ENCODE peak calls at places on chromosomes 11 and 22, in nine cellular contexts. K, B, R, Q, P, T, M, H and O are unnamed samples.
A peak's percentile ranks its signal among the peaks of the same experiment; 100 is the strongest.

GRCh38 chr11:61353109-61354067 is 8.3 kb downstream of the CYB561A3 start:
- DNase-seq in T (no peak), B (peak; percentile 85), M (no peak), P (no peak), R (no peak), K (no peak), Q (no peak), H (no peak), O (no peak)

GRCh38 chr11:110903830-110904229 is 191.6 kb upstream of the ARHGAP20 start:
- DNase-seq in P (no peak), H (peak; percentile 75), Q (no peak), K (no peak), B (no peak), M (peak; percentile 32), T (no peak), R (no peak), O (peak; percentile 36)

GRCh38 chr11:66338276-66339162 is 2.3 kb upstream of the RIN1 start:
- DNase-seq in Q (no peak), M (no peak), B (peak; percentile 62), T (no peak), H (no peak), R (no peak), P (no peak), K (no peak), O (no peak)

GRCh38 chr22:45867118-45867905 is 109.7 kb downstream of the WNT7B start:
- DNase-seq in R (no peak), M (no peak), Q (no peak), P (no peak), T (no peak), K (peak; percentile 23), B (peak; percentile 43), H (no peak), O (peak; percentile 41)

GRCh38 chr11:82930229-82930628 is 28.7 kb downstream of the DDIAS start:
- DNase-seq in H (no peak), K (no peak), M (no peak), Q (no peak), B (no peak), T (no peak), R (no peak), P (no peak), O (no peak)

GRCh38 chr11:62592989-62593421 is 1.7 kb upstream of the TUT1 start:
- DNase-seq in B (no peak), M (no peak), K (no peak), P (no peak), Q (no peak), R (no peak), T (no peak), H (no peak), O (no peak)

GRCh38 chr11:76664578-76665061 is 5.9 kb downstream of the LRRC32 start:
- DNase-seq in B (peak; percentile 85), R (no peak), P (no peak), T (peak; percentile 70), H (no peak), M (no peak), Q (no peak), K (no peak), O (no peak)

GRCh38 chr22:46797355-46797754 is 34.9 kb downstream of the TBC1D22A start:
- DNase-seq in M (peak; percentile 39), B (peak; percentile 72), T (peak; percentile 26), H (peak; percentile 55), Q (no peak), K (no peak), R (no peak), P (no peak), O (peak; percentile 40)

GRCh38 chr22:17103351-17103750 is 17.8 kb downstream of the TMEM121B start:
- DNase-seq in R (no peak), B (peak; percentile 40), K (no peak), P (no peak), T (no peak), M (no peak), H (no peak), Q (no peak), O (no peak)

GRCh38 chr11:33475999-33476398 is 218.8 kb downstream of the HIPK3 start:
- DNase-seq in B (no peak), H (peak; percentile 57), M (peak; percentile 58), K (peak; percentile 29), Q (no peak), P (peak; percentile 53), R (no peak), T (no peak), O (peak; percentile 43)

GRCh38 chr22:36330655-36331305 is 57.0 kb downstream of the MYH9 start:
- DNase-seq in Q (no peak), H (peak; percentile 63), T (no peak), K (no peak), M (peak; percentile 67), P (peak; percentile 38), R (peak; percentile 43), B (peak; percentile 84), O (peak; percentile 62)

GRCh38 chr11:68682531-68682931 is 1.8 kb upstream of the GAL start:
- DNase-seq in Q (no peak), K (no peak), H (peak; percentile 24), R (no peak), M (no peak), P (no peak), B (no peak), T (no peak), O (no peak)

GRCh38 chr11:36258730-36259360 is 30.4 kb downstream of the COMMD9 start:
- DNase-seq in P (peak; percentile 58), B (no peak), T (peak; percentile 25), Q (peak; percentile 36), R (no peak), K (peak; percentile 48), H (peak; percentile 77), M (peak; percentile 69), O (peak; percentile 84)

GRCh38 chr11:16976360-16976759 is 37.9 kb downstream of the PLEKHA7 start:
- DNase-seq in M (no peak), T (no peak), Q (no peak), B (no peak), P (no peak), H (no peak), R (no peak), K (no peak), O (no peak)

DNA sequence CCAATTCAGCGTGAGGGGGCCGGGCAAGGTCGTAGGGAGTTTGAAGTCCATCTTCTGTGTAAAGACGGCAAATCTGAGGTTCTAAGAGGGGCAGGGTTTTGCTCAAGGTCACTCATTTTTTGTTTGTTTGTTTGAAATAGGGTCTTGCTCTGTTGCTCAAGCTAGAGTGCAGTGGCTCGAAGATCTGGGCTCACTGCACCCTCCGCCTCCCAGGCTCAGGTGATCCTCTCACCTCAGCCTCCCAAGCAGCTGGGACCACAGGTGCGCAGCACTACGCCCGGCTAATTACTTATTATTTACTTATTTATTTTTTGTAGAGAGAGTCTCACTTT is 355 bp upstream of the AP1B1 start:
- DNase-seq in B (no peak), K (no peak), R (no peak), H (no peak), Q (no peak), T (no peak), M (no peak), P (no peak), O (no peak)
- TF ChIP-seq CTCF in B (no peak), K (no peak), R (no peak), H (no peak), Q (no peak), T (no peak), M (no peak), P (no peak), O (no peak)

GRCh38 chr22:27476729-27477128 is 324.8 kb downstream of the MN1 start:
- DNase-seq in P (no peak), M (peak; percentile 73), K (no peak), Q (peak; percentile 53), T (no peak), R (no peak), H (peak; percentile 83), B (no peak), O (peak; percentile 25)
- H3K4me3 ChIP-seq in P (no peak overlapping the region), M (no peak overlapping the region), K (no peak overlapping the region), Q (no peak overlapping the region), T (no peak overlapping the region), R (no peak overlapping the region), H (no peak overlapping the region), B (no peak overlapping the region), O (no peak overlapping the region)

DNA sequence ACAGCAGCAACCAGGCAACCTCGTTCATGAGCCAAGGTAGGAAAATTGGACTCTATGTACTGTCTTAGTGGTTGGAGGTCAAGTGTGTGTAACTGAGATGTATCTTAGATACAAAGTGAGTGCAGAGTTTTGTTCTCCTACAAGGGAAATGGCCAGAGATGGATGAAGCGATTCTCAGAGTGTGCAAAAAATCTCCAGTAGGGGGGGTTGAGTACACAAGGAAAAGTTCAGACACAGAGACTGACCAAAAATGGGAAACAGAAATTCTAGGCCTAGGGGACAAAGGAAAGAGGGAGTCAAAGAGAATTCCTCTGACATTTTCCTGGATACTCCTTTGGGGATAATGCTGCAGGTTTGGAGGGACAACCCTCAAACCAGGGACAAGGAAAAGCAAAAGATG is 38.2 kb upstream of the OR5AK2 start:
- DNase-seq in B (no peak), T (no peak), K (no peak), M (no peak), H (no peak), R (no peak), P (no peak), Q (no peak), O (no peak)
- TF ChIP-seq CTCF in B (no peak), T (no peak), K (no peak), M (no peak), H (no peak), R (no peak), P (no peak), Q (no peak), O (no peak)

GRCh38 chr11:13461291-13461690 is 1.7 kb downstream of the BTBD10 start:
- DNase-seq in Q (no peak), B (no peak), P (no peak), R (no peak), T (no peak), H (no peak), K (no peak), M (no peak), O (no peak)

GRCh38 chr11:13463779-13464290 is 813 bp upstream of the BTBD10 start:
- DNase-seq in B (no peak), Q (no peak), K (no peak), P (no peak), R (no peak), M (no peak), H (no peak), T (no peak), O (no peak)

GRCh38 chr11:13465909-13466371 is 2.9 kb upstream of the BTBD10 start:
- DNase-seq in B (no peak), H (peak; percentile 55), K (no peak), M (peak; percentile 35), P (peak; percentile 36), R (no peak), T (peak; percentile 14), Q (peak; percentile 70), O (peak; percentile 38)

GRCh38 chr11:13462928-13463778 is at the start of gene BTBD10:
- DNase-seq in Q (peak; percentile 83), H (peak; percentile 93), T (peak; percentile 93), R (peak; percentile 64), B (peak; percentile 98), K (peak; percentile 94), M (peak; percentile 87), P (peak; percentile 95), O (peak; percentile 94)

DNA sequence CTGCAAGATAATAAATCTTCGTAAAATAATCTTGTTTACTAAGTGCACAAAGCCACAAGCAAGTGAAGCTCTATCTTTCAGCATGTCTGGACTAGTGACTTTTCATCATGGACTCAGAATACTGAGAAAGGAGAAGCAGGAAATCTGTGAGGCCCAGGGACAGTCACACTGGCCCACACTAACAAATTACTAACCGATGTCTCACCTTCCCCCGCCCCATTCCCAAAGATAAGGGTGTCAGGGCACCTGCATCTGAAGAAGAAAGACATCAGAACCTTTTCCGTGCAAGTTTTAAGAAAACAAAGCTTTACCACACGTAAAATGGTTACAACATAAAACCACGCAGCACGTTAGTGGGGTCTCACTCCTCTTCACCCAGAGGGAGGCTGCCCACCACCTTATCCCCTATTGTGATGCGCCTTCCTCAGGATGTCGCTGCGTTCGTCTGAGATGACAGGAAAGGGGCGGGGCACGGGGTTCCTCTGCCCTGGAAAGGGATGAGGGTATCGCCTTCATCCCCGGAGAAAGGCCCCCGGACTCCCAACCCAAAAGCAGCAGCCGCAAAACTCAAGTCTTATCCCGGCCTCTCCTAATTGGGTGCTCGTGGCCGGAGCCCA is 603 bp downstream of the BTBD10 start:
- DNase-seq in P (peak; percentile 45), K (peak; percentile 43), H (peak; percentile 41), T (peak; percentile 52), R (peak; percentile 11), B (no peak), M (peak; percentile 33), Q (peak; percentile 53), O (peak; percentile 38)
- H3K4me3 ChIP-seq in P (peak overlapping the region; percentile 94), K (peak overlapping the region; percentile 97), H (peak overlapping the region; percentile 82), T (peak overlapping the region; percentile 91), R (peak overlapping the region; percentile 85), B (peak overlapping the region; percentile 92), M (peak overlapping the region; percentile 91), Q (peak overlapping the region; percentile 85), O (peak overlapping the region; percentile 99)